ENCODE peak calls at places on chromosome 17, in five cellular contexts. K, Z, U, Y and V are unnamed samples.
A peak's percentile ranks its signal among the peaks of the same experiment; 100 is the strongest.

GRCh38 chr17:60902399-60902798 is 224.7 kb downstream of the BCAS3 start:
- DNase-seq in Z (no peak), K (no peak), U (no peak), Y (peak; percentile 2), V (peak; percentile 53)

GRCh38 chr17:2184993-2185931 is 118.3 kb downstream of the SMG6 start:
- DNase-seq in Y (no peak), Z (no peak), K (no peak), U (no peak), V (no peak)

GRCh38 chr17:6643460-6644125 is 2.7 kb downstream of the TXNDC17 start:
- DNase-seq in K (peak; percentile 65), U (no peak), Y (no peak), Z (no peak), V (peak; percentile 58)

GRCh38 chr17:54948380-54948779 is 20.1 kb downstream of the COX11 start:
- DNase-seq in Y (peak; percentile 37), U (no peak), Z (no peak), K (peak; percentile 96), V (peak; percentile 96)

GRCh38 chr17:36921131-36921851 is 16.0 kb upstream of the LHX1 start:
- DNase-seq in Y (peak; percentile 58), K (peak; percentile 56), U (peak; percentile 78), Z (no peak), V (no peak)

GRCh38 chr17:32755045-32755805 is 121.7 kb downstream of the MYO1D start:
- DNase-seq in Y (peak; percentile 81), K (peak; percentile 81), Z (no peak), U (peak; percentile 9), V (peak; percentile 41)

GRCh38 chr17:76995352-76996105 is 127.3 kb downstream of the MGAT5B start:
- DNase-seq in U (peak; percentile 81), Z (no peak), Y (no peak), K (no peak), V (no peak)

GRCh38 chr17:63647065-63647725 is 25.0 kb downstream of the MAP3K3 start:
- DNase-seq in Y (peak; percentile 61), Z (no peak), U (no peak), K (peak; percentile 90), V (peak; percentile 41)

GRCh38 chr17:15261063-15261817 is 3.9 kb downstream of the PMP22 start:
- DNase-seq in U (peak; percentile 85), Y (peak; percentile 70), K (peak; percentile 61), Z (peak; percentile 89), V (peak; percentile 57)

GRCh38 chr17:39687101-39687545 is 734 bp downstream of the PGAP3 start:
- DNase-seq in K (no peak), Y (no peak), Z (no peak), U (no peak), V (no peak)

GRCh38 chr17:39688475-39688835 is 598 bp upstream of the PGAP3 start:
- DNase-seq in U (no peak), K (no peak), Z (no peak), Y (no peak), V (no peak)

GRCh38 chr17:39684369-39685043 is 3.4 kb downstream of the PGAP3 start:
- DNase-seq in K (no peak), Z (no peak), U (no peak), Y (no peak), V (no peak)

GRCh38 chr17:39687546-39688474 is at the start of gene PGAP3:
- DNase-seq in Y (peak; percentile 93), Z (peak; percentile 95), U (peak; percentile 93), K (peak; percentile 96), V (peak; percentile 90)

GRCh38 chr17:39688945-39689344 is 1.1 kb upstream of the PGAP3 start:
- DNase-seq in U (peak; percentile 73), K (no peak), Z (no peak), Y (no peak), V (no peak)
- H3K4me3 ChIP-seq in U (peak overlapping the region; percentile 72), K (peak overlapping the region; percentile 76), Z (no peak overlapping the region), Y (peak overlapping the region; percentile 70), V (peak overlapping the region; percentile 61)

GRCh38 chr17:75270218-75270965 is 639 bp downstream of the MIF4GD start:
- DNase-seq in Y (peak; percentile 83), K (peak; percentile 65), U (peak; percentile 87), Z (peak; percentile 94), V (peak; percentile 48)

GRCh38 chr17:75270966-75271232 is at the start of gene MIF4GD:
- DNase-seq in U (no peak), Y (no peak), Z (no peak), K (no peak), V (no peak)

GRCh38 chr17:75271233-75271954 is 363 bp upstream of the MIF4GD start:
- DNase-seq in U (peak; percentile 99), Y (peak; percentile 68), Z (peak; percentile 94), K (peak; percentile 49), V (no peak)

GRCh38 chr17:75272848-75273184 is 1.8 kb upstream of the MIF4GD start:
- DNase-seq in Y (peak; percentile 60), U (no peak), K (no peak), Z (no peak), V (no peak)

DNA sequence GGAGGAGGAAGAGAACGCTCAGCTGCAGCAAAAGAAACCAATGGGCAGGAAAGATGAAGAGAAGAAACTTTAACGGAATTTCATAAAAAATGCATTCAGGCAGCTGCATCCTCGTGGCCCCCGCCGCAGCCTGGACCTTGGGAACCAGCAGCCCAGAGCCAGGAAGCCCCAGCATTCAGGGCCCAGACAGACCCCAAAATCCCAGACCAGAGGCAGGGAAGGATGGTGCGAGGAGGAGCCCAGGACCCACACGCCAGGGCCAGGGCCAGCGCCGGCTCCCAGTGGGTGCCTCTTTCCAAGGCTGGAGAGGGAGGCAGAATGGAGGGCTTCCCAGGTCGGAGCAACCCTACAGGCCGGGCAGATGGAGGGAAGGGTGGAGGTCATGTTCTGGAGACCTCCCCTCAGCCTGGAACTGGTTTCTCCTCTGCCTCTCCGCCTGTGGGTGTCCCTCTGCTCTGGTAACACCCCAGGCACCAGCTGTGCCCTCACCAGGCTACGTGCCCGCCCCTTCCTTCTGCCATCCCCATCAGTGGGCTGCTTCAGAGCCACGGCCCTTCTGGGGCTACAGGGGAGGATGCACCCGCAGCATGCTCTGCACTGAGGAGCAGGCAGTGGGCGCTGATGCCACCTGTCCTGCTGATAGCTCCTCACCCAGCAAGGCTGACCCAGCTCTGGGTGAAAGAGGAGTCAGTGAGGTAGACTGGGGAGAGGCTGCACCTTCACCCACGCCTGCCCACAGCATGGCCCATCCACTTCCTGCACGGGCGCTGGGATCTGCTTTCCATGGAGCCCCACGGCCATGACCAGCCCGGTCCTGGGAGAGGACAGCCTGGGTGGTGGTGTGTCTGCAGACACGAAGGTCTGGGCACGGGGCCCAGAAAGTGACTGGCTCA is 1.2 kb upstream of the MIF4GD start:
- DNase-seq in K (peak; percentile 29), Z (no peak), U (peak; percentile 70), Y (no peak), V (no peak)
- H3K4me3 ChIP-seq in K (peak overlapping the region; percentile 57), Z (peak overlapping the region; percentile 54), U (peak overlapping the region; percentile 80), Y (peak overlapping the region; percentile 59), V (peak overlapping the region; percentile 71)

GRCh38 chr17:48915459-48916282 is 7.5 kb downstream of the UBE2Z start:
- DNase-seq in K (peak; percentile 85), Z (no peak), U (no peak), Y (peak; percentile 74), V (peak; percentile 80)
- H3K4me3 ChIP-seq in K (no peak overlapping the region), Z (no peak overlapping the region), U (no peak overlapping the region), Y (no peak overlapping the region), V (no peak overlapping the region)

GRCh38 chr17:4436846-4437245 is 3.1 kb downstream of the SPNS3 start:
- DNase-seq in Y (no peak), Z (no peak), U (no peak), K (no peak), V (no peak)
- H3K4me3 ChIP-seq in Y (no peak overlapping the region), Z (no peak overlapping the region), U (no peak overlapping the region), K (no peak overlapping the region), V (no peak overlapping the region)

GRCh38 chr17:4968916-4969550 is 1.4 kb upstream of the SPAG7 start:
- DNase-seq in K (peak; percentile 94), Y (peak; percentile 90), Z (no peak), U (peak; percentile 66), V (peak; percentile 80)
- H3K4me3 ChIP-seq in K (peak overlapping the region; percentile 65), Y (peak overlapping the region; percentile 71), Z (no peak overlapping the region), U (peak overlapping the region; percentile 87), V (peak overlapping the region; percentile 84)